ENCODE peak calls at places on chromosome 4, in ten cellular contexts. One of them, this sample, is unnamed.

GRCh38 chr4:171849823-171850222 is 36.6 kb downstream of the GALNTL6 start:
- DNase-seq in GOT3: no peak
- DNase-seq in NCI-H1092 treated with DMSO at 0.1 percent for 48 hours: no peak
- DNase-seq in neural crest cell: no peak
- DNase-seq in stimulated activated CD4-positive, alpha-beta T cell treated with anti-CD3 and anti-CD28 coated beads, Interleukin-12 subunit alpha, Interleukin-12 subunit beta, amount 100 ng/mL, for 4 hours: no peak
- DNase-seq in left cardiac atrium: no peak
- DNase-seq in body of pancreas: no peak
- DNase-seq in hepatocyte: no peak
- DNase-seq in ACHN: no peak
- DNase-seq in astrocyte of the spinal cord: no peak
- DNase-seq in this sample: no peak

GRCh38 chr4:123672987-123673386 is 276.4 kb downstream of the SPRY1 start:
- DNase-seq in hepatocyte: peak; percentile 8
- DNase-seq in astrocyte of the spinal cord: no peak
- DNase-seq in stimulated activated CD4-positive, alpha-beta T cell treated with anti-CD3 and anti-CD28 coated beads, Interleukin-12 subunit alpha, Interleukin-12 subunit beta, amount 100 ng/mL, for 4 hours: no peak
- DNase-seq in ACHN: no peak
- DNase-seq in left cardiac atrium: no peak
- DNase-seq in neural crest cell: no peak
- DNase-seq in body of pancreas: no peak
- DNase-seq in GOT3: no peak
- DNase-seq in NCI-H1092 treated with DMSO at 0.1 percent for 48 hours: no peak
- DNase-seq in this sample: no peak

GRCh38 chr4:185201983-185202962 is 1.5 kb downstream of the CFAP97 start:
- DNase-seq in GOT3: no peak
- DNase-seq in neural crest cell: no peak
- DNase-seq in astrocyte of the spinal cord: no peak
- DNase-seq in hepatocyte: no peak
- DNase-seq in NCI-H1092 treated with DMSO at 0.1 percent for 48 hours: no peak
- DNase-seq in left cardiac atrium: peak; percentile 43
- DNase-seq in body of pancreas: no peak
- DNase-seq in stimulated activated CD4-positive, alpha-beta T cell treated with anti-CD3 and anti-CD28 coated beads, Interleukin-12 subunit alpha, Interleukin-12 subunit beta, amount 100 ng/mL, for 4 hours: no peak
- DNase-seq in ACHN: no peak
- DNase-seq in this sample: no peak

GRCh38 chr4:40702800-40703151 is 47.0 kb upstream of the NSUN7 start:
- DNase-seq in left cardiac atrium: no peak
- DNase-seq in hepatocyte: no peak
- DNase-seq in GOT3: no peak
- DNase-seq in ACHN: no peak
- DNase-seq in NCI-H1092 treated with DMSO at 0.1 percent for 48 hours: no peak
- DNase-seq in neural crest cell: no peak
- DNase-seq in body of pancreas: no peak
- DNase-seq in stimulated activated CD4-positive, alpha-beta T cell treated with anti-CD3 and anti-CD28 coated beads, Interleukin-12 subunit alpha, Interleukin-12 subunit beta, amount 100 ng/mL, for 4 hours: no peak
- DNase-seq in astrocyte of the spinal cord: no peak
- DNase-seq in this sample: no peak

GRCh38 chr4:90486346-90486745 is 359.2 kb downstream of the CCSER1 start:
- DNase-seq in hepatocyte: no peak
- DNase-seq in neural crest cell: no peak
- DNase-seq in GOT3: no peak
- DNase-seq in stimulated activated CD4-positive, alpha-beta T cell treated with anti-CD3 and anti-CD28 coated beads, Interleukin-12 subunit alpha, Interleukin-12 subunit beta, amount 100 ng/mL, for 4 hours: no peak
- DNase-seq in ACHN: no peak
- DNase-seq in NCI-H1092 treated with DMSO at 0.1 percent for 48 hours: no peak
- DNase-seq in astrocyte of the spinal cord: no peak
- DNase-seq in body of pancreas: no peak
- DNase-seq in left cardiac atrium: no peak
- DNase-seq in this sample: no peak

GRCh38 chr4:172232966-172233365 is 419.8 kb downstream of the GALNTL6 start:
- DNase-seq in neural crest cell: no peak
- DNase-seq in hepatocyte: no peak
- DNase-seq in left cardiac atrium: no peak
- DNase-seq in body of pancreas: no peak
- DNase-seq in stimulated activated CD4-positive, alpha-beta T cell treated with anti-CD3 and anti-CD28 coated beads, Interleukin-12 subunit alpha, Interleukin-12 subunit beta, amount 100 ng/mL, for 4 hours: no peak
- DNase-seq in NCI-H1092 treated with DMSO at 0.1 percent for 48 hours: no peak
- DNase-seq in ACHN: no peak
- DNase-seq in GOT3: no peak
- DNase-seq in astrocyte of the spinal cord: no peak
- DNase-seq in this sample: no peak

GRCh38 chr4:41067369-41067768 is 147.0 kb downstream of the APBB2 start:
- DNase-seq in ACHN: no peak
- DNase-seq in neural crest cell: no peak
- DNase-seq in NCI-H1092 treated with DMSO at 0.1 percent for 48 hours: no peak
- DNase-seq in left cardiac atrium: no peak
- DNase-seq in GOT3: no peak
- DNase-seq in astrocyte of the spinal cord: no peak
- DNase-seq in stimulated activated CD4-positive, alpha-beta T cell treated with anti-CD3 and anti-CD28 coated beads, Interleukin-12 subunit alpha, Interleukin-12 subunit beta, amount 100 ng/mL, for 4 hours: no peak
- DNase-seq in hepatocyte: peak; percentile 38
- DNase-seq in body of pancreas: no peak
- DNase-seq in this sample: no peak

GRCh38 chr4:42671431-42672194 is 14.7 kb upstream of the ATP8A1 start:
- DNase-seq in ACHN: no peak
- DNase-seq in body of pancreas: peak; percentile 3
- DNase-seq in neural crest cell: no peak
- DNase-seq in astrocyte of the spinal cord: no peak
- DNase-seq in NCI-H1092 treated with DMSO at 0.1 percent for 48 hours: no peak
- DNase-seq in hepatocyte: no peak
- DNase-seq in left cardiac atrium: no peak
- DNase-seq in stimulated activated CD4-positive, alpha-beta T cell treated with anti-CD3 and anti-CD28 coated beads, Interleukin-12 subunit alpha, Interleukin-12 subunit beta, amount 100 ng/mL, for 4 hours: no peak
- DNase-seq in GOT3: no peak
- DNase-seq in this sample: no peak

GRCh38 chr4:153764611-153765368 is 5.0 kb upstream of the RNF175 start:
- DNase-seq in body of pancreas: no peak
- DNase-seq in NCI-H1092 treated with DMSO at 0.1 percent for 48 hours: no peak
- DNase-seq in neural crest cell: no peak
- DNase-seq in ACHN: no peak
- DNase-seq in GOT3: no peak
- DNase-seq in hepatocyte: no peak
- DNase-seq in astrocyte of the spinal cord: peak; percentile 60
- DNase-seq in left cardiac atrium: no peak
- DNase-seq in stimulated activated CD4-positive, alpha-beta T cell treated with anti-CD3 and anti-CD28 coated beads, Interleukin-12 subunit alpha, Interleukin-12 subunit beta, amount 100 ng/mL, for 4 hours: no peak
- DNase-seq in this sample: no peak

GRCh38 chr4:143025111-143025704 is 159.5 kb upstream of the USP38 start:
- DNase-seq in ACHN: peak; percentile 6
- DNase-seq in GOT3: no peak
- DNase-seq in stimulated activated CD4-positive, alpha-beta T cell treated with anti-CD3 and anti-CD28 coated beads, Interleukin-12 subunit alpha, Interleukin-12 subunit beta, amount 100 ng/mL, for 4 hours: no peak
- DNase-seq in body of pancreas: peak; percentile 20
- DNase-seq in hepatocyte: no peak
- DNase-seq in astrocyte of the spinal cord: peak; percentile 65
- DNase-seq in neural crest cell: no peak
- DNase-seq in left cardiac atrium: no peak
- DNase-seq in NCI-H1092 treated with DMSO at 0.1 percent for 48 hours: no peak
- DNase-seq in this sample: no peak

GRCh38 chr4:141730805-141731204 is 94.4 kb downstream of the IL15 start:
- DNase-seq in ACHN: no peak
- DNase-seq in stimulated activated CD4-positive, alpha-beta T cell treated with anti-CD3 and anti-CD28 coated beads, Interleukin-12 subunit alpha, Interleukin-12 subunit beta, amount 100 ng/mL, for 4 hours: no peak
- DNase-seq in left cardiac atrium: no peak
- DNase-seq in NCI-H1092 treated with DMSO at 0.1 percent for 48 hours: no peak
- DNase-seq in astrocyte of the spinal cord: peak; percentile 5
- DNase-seq in neural crest cell: no peak
- DNase-seq in body of pancreas: no peak
- DNase-seq in GOT3: no peak
- DNase-seq in hepatocyte: no peak
- DNase-seq in this sample: no peak

GRCh38 chr4:5381981-5382441 is 326.3 kb downstream of the EVC2 start:
- DNase-seq in NCI-H1092 treated with DMSO at 0.1 percent for 48 hours: no peak
- DNase-seq in ACHN: no peak
- DNase-seq in hepatocyte: no peak
- DNase-seq in astrocyte of the spinal cord: peak; percentile 61
- DNase-seq in neural crest cell: no peak
- DNase-seq in GOT3: no peak
- DNase-seq in stimulated activated CD4-positive, alpha-beta T cell treated with anti-CD3 and anti-CD28 coated beads, Interleukin-12 subunit alpha, Interleukin-12 subunit beta, amount 100 ng/mL, for 4 hours: no peak
- DNase-seq in left cardiac atrium: no peak
- DNase-seq in body of pancreas: no peak
- DNase-seq in this sample: no peak

GRCh38 chr4:189355590-189355989 is 585.1 kb upstream of the FRG1 start:
- DNase-seq in ACHN: no peak
- DNase-seq in NCI-H1092 treated with DMSO at 0.1 percent for 48 hours: no peak
- DNase-seq in astrocyte of the spinal cord: no peak
- DNase-seq in left cardiac atrium: no peak
- DNase-seq in stimulated activated CD4-positive, alpha-beta T cell treated with anti-CD3 and anti-CD28 coated beads, Interleukin-12 subunit alpha, Interleukin-12 subunit beta, amount 100 ng/mL, for 4 hours: no peak
- DNase-seq in hepatocyte: no peak
- DNase-seq in body of pancreas: no peak
- DNase-seq in GOT3: no peak
- DNase-seq in neural crest cell: no peak
- DNase-seq in this sample: no peak

GRCh38 chr4:30727409-30727808 is 7.2 kb downstream of the PCDH7 start:
- DNase-seq in ACHN: no peak
- DNase-seq in astrocyte of the spinal cord: no peak
- DNase-seq in body of pancreas: no peak
- DNase-seq in hepatocyte: no peak
- DNase-seq in NCI-H1092 treated with DMSO at 0.1 percent for 48 hours: no peak
- DNase-seq in left cardiac atrium: no peak
- DNase-seq in neural crest cell: no peak
- DNase-seq in GOT3: no peak
- DNase-seq in stimulated activated CD4-positive, alpha-beta T cell treated with anti-CD3 and anti-CD28 coated beads, Interleukin-12 subunit alpha, Interleukin-12 subunit beta, amount 100 ng/mL, for 4 hours: no peak
- DNase-seq in this sample: no peak

GRCh38 chr4:140666889-140667614 is 89.1 kb downstream of the TBC1D9 start:
- DNase-seq in left cardiac atrium: no peak
- DNase-seq in hepatocyte: no peak
- DNase-seq in GOT3: no peak
- DNase-seq in NCI-H1092 treated with DMSO at 0.1 percent for 48 hours: no peak
- DNase-seq in ACHN: no peak
- DNase-seq in neural crest cell: no peak
- DNase-seq in body of pancreas: no peak
- DNase-seq in astrocyte of the spinal cord: no peak
- DNase-seq in stimulated activated CD4-positive, alpha-beta T cell treated with anti-CD3 and anti-CD28 coated beads, Interleukin-12 subunit alpha, Interleukin-12 subunit beta, amount 100 ng/mL, for 4 hours: no peak
- DNase-seq in this sample: no peak

GRCh38 chr4:130542953-130543352 is 1447.0 kb downstream of the C4orf33 start:
- DNase-seq in neural crest cell: no peak
- DNase-seq in ACHN: no peak
- DNase-seq in stimulated activated CD4-positive, alpha-beta T cell treated with anti-CD3 and anti-CD28 coated beads, Interleukin-12 subunit alpha, Interleukin-12 subunit beta, amount 100 ng/mL, for 4 hours: no peak
- DNase-seq in hepatocyte: no peak
- DNase-seq in body of pancreas: no peak
- DNase-seq in NCI-H1092 treated with DMSO at 0.1 percent for 48 hours: no peak
- DNase-seq in left cardiac atrium: no peak
- DNase-seq in astrocyte of the spinal cord: no peak
- DNase-seq in GOT3: no peak
- DNase-seq in this sample: no peak

GRCh38 chr4:81352476-81352875 is 119.2 kb downstream of the RASGEF1B start:
- DNase-seq in ACHN: no peak
- DNase-seq in neural crest cell: no peak
- DNase-seq in stimulated activated CD4-positive, alpha-beta T cell treated with anti-CD3 and anti-CD28 coated beads, Interleukin-12 subunit alpha, Interleukin-12 subunit beta, amount 100 ng/mL, for 4 hours: no peak
- DNase-seq in GOT3: no peak
- DNase-seq in hepatocyte: no peak
- DNase-seq in astrocyte of the spinal cord: peak; percentile 6
- DNase-seq in left cardiac atrium: no peak
- DNase-seq in NCI-H1092 treated with DMSO at 0.1 percent for 48 hours: no peak
- DNase-seq in body of pancreas: no peak
- DNase-seq in this sample: no peak

GRCh38 chr4:156169011-156169410 is 215.3 kb upstream of the CTSO start:
- DNase-seq in stimulated activated CD4-positive, alpha-beta T cell treated with anti-CD3 and anti-CD28 coated beads, Interleukin-12 subunit alpha, Interleukin-12 subunit beta, amount 100 ng/mL, for 4 hours: no peak
- DNase-seq in neural crest cell: peak; percentile 5
- DNase-seq in body of pancreas: peak; percentile 13
- DNase-seq in hepatocyte: peak; percentile 72
- DNase-seq in NCI-H1092 treated with DMSO at 0.1 percent for 48 hours: peak; percentile 70
- DNase-seq in GOT3: no peak
- DNase-seq in astrocyte of the spinal cord: peak; percentile 91
- DNase-seq in ACHN: peak; percentile 53
- DNase-seq in left cardiac atrium: peak; percentile 27
- DNase-seq in this sample: no peak

GRCh38 chr4:48258845-48259397 is 10.7 kb downstream of the TEC start:
- DNase-seq in GOT3: no peak
- DNase-seq in body of pancreas: no peak
- DNase-seq in astrocyte of the spinal cord: no peak
- DNase-seq in neural crest cell: no peak
- DNase-seq in ACHN: no peak
- DNase-seq in hepatocyte: no peak
- DNase-seq in stimulated activated CD4-positive, alpha-beta T cell treated with anti-CD3 and anti-CD28 coated beads, Interleukin-12 subunit alpha, Interleukin-12 subunit beta, amount 100 ng/mL, for 4 hours: no peak
- DNase-seq in NCI-H1092 treated with DMSO at 0.1 percent for 48 hours: no peak
- DNase-seq in left cardiac atrium: no peak
- DNase-seq in this sample: no peak

GRCh38 chr4:153176938-153177337 is 27.3 kb upstream of the TRIM2 start:
- DNase-seq in body of pancreas: no peak
- DNase-seq in stimulated activated CD4-positive, alpha-beta T cell treated with anti-CD3 and anti-CD28 coated beads, Interleukin-12 subunit alpha, Interleukin-12 subunit beta, amount 100 ng/mL, for 4 hours: no peak
- DNase-seq in ACHN: no peak
- DNase-seq in hepatocyte: no peak
- DNase-seq in neural crest cell: no peak
- DNase-seq in left cardiac atrium: no peak
- DNase-seq in astrocyte of the spinal cord: no peak
- DNase-seq in GOT3: no peak
- DNase-seq in NCI-H1092 treated with DMSO at 0.1 percent for 48 hours: no peak
- DNase-seq in this sample: no peak

GRCh38 chr4:79651516-79651915 is 243.5 kb upstream of the GK2 start:
- DNase-seq in NCI-H1092 treated with DMSO at 0.1 percent for 48 hours: no peak
- DNase-seq in hepatocyte: no peak
- DNase-seq in left cardiac atrium: no peak
- DNase-seq in ACHN: no peak
- DNase-seq in astrocyte of the spinal cord: no peak
- DNase-seq in body of pancreas: peak; percentile 5
- DNase-seq in GOT3: no peak
- DNase-seq in neural crest cell: no peak
- DNase-seq in stimulated activated CD4-positive, alpha-beta T cell treated with anti-CD3 and anti-CD28 coated beads, Interleukin-12 subunit alpha, Interleukin-12 subunit beta, amount 100 ng/mL, for 4 hours: no peak
- DNase-seq in this sample: no peak